ENCODE peak calls at places on chromosomes 13 and 19, in eight cellular contexts. B is breast epithelium; S is fibroblast of mammary gland; Q is neural progenitor cell; H is AG09309; U is tibial nerve; T is gastrocnemius medialis; X is CD8-positive, alpha-beta memory T cell. O is an unnamed sample.

GRCh38 chr19:41584260-41584810 is 8.4 kb downstream of the CEACAM21 start:
- DNase-seq in B (no peak), S (no peak), Q (no peak), H (no peak), U (no peak), T (no peak), X (no peak), O (peak)

GRCh38 chr13:48994731-48995130 is 19.0 kb downstream of the FNDC3A start:
- DNase-seq in B (no peak), S (peak), Q (no peak), H (no peak), U (no peak), T (no peak), X (no peak), O (no peak)

GRCh38 chr19:4454621-4454951 is 3.0 kb downstream of the UBXN6 start:
- DNase-seq in B (no peak), S (no peak), Q (no peak), H (no peak), U (no peak), T (no peak), X (no peak), O (no peak)

GRCh38 chr13:91620670-91621141 is 222.3 kb downstream of the GPC5 start:
- DNase-seq in B (no peak), S (no peak), Q (no peak), H (no peak), U (no peak), T (no peak), X (no peak), O (no peak)

GRCh38 chr13:27808866-27809546 is 16.7 kb downstream of the GSX1 start:
- DNase-seq in B (no peak), S (no peak), Q (no peak), H (no peak), U (no peak), T (no peak), X (no peak), O (no peak)

GRCh38 chr13:48775804-48776203 is 122.1 kb downstream of the CYSLTR2 start:
- DNase-seq in B (no peak), S (peak), Q (no peak), H (peak), U (no peak), T (no peak), X (no peak), O (no peak)

GRCh38 chr13:69817333-69817732 is 290.3 kb upstream of the ATXN8OS start:
- DNase-seq in B (no peak), S (no peak), Q (no peak), H (no peak), U (no peak), T (no peak), X (no peak), O (no peak)

GRCh38 chr13:46630419-46631183 is 77.6 kb downstream of the LRCH1 start:
- DNase-seq in B (no peak), S (no peak), Q (peak), H (no peak), U (no peak), T (no peak), X (no peak), O (no peak)

GRCh38 chr13:99974939-99975561 is 3.5 kb upstream of the ZIC5 start:
- DNase-seq in B (no peak), S (no peak), Q (peak), H (no peak), U (no peak), T (no peak), X (no peak), O (no peak)

GRCh38 chr13:98847780-98848179 is 95.3 kb upstream of the SLC15A1 start:
- DNase-seq in B (no peak), S (peak), Q (peak), H (no peak), U (no peak), T (no peak), X (no peak), O (no peak)

GRCh38 chr19:5624741-5625140 is 1.9 kb downstream of the SAFB start:
- DNase-seq in B (no peak), S (no peak), Q (peak), H (no peak), U (no peak), T (no peak), X (no peak), O (no peak)

GRCh38 chr19:11164879-11165406 is 9.4 kb upstream of the SPC24 start:
- DNase-seq in B (no peak), S (peak), Q (no peak), H (peak), U (peak), T (peak), X (no peak), O (peak)

GRCh38 chr13:42812311-42812710 is 30.9 kb downstream of the FAM216B start:
- DNase-seq in B (no peak), S (peak), Q (no peak), H (no peak), U (no peak), T (no peak), X (no peak), O (no peak)

GRCh38 chr19:11422163-11423068 is 3.3 kb upstream of the RGL3 start:
- DNase-seq in B (peak), S (peak), Q (peak), H (no peak), U (peak), T (peak), X (peak), O (no peak)

GRCh38 chr13:59354665-59355064 is 809.1 kb downstream of the DIAPH3 start:
- DNase-seq in B (no peak), S (no peak), Q (no peak), H (no peak), U (no peak), T (no peak), X (no peak), O (no peak)

GRCh38 chr19:33194884-33195710 is 967 bp downstream of the LRP3 start:
- DNase-seq in B (no peak), S (peak), Q (peak), H (no peak), U (no peak), T (no peak), X (no peak), O (no peak)

GRCh38 chr19:33209844-33210230 is 15.7 kb downstream of the LRP3 start:
- DNase-seq in B (no peak), S (no peak), Q (no peak), H (no peak), U (no peak), T (no peak), X (no peak), O (no peak)

GRCh38 chr19:2926341-2927031 is 18.3 kb downstream of the ZNF77 start:
- DNase-seq in B (no peak), S (no peak), Q (no peak), H (no peak), U (no peak), T (no peak), X (no peak), O (no peak)

GRCh38 chr19:2213799-2214198 is 22.3 kb downstream of the PLEKHJ1 start:
- DNase-seq in B (no peak), S (peak), Q (no peak), H (no peak), U (no peak), T (no peak), X (no peak), O (no peak)

GRCh38 chr13:93231867-93232266 is 5.3 kb downstream of the GPC6 start:
- DNase-seq in B (no peak), S (no peak), Q (no peak), H (no peak), U (no peak), T (no peak), X (no peak), O (no peak)

GRCh38 chr13:48446454-48446853 is 33.5 kb upstream of the LPAR6 start:
- DNase-seq in B (no peak), S (peak), Q (no peak), H (no peak), U (no peak), T (no peak), X (no peak), O (no peak)

GRCh38 chr19:50155520-50156109 is 7.5 kb downstream of the IZUMO2 start:
- DNase-seq in B (no peak), S (no peak), Q (peak), H (no peak), U (no peak), T (no peak), X (no peak), O (no peak)

GRCh38 chr13:25372275-25373081 is 704 bp downstream of the ATP8A2 start:
- DNase-seq in B (no peak), S (no peak), Q (peak), H (no peak), U (no peak), T (no peak), X (no peak), O (no peak)
- H3K4me3 ChIP-seq in B (peak), S (no peak), Q (peak), H (no peak), U (peak), T (peak), X (no peak), O (peak)

GRCh38 chr13:101425156-101425471 is 8.8 kb upstream of the NALCN start:
- DNase-seq in B (no peak), S (no peak), Q (no peak), H (no peak), U (no peak), T (no peak), X (no peak), O (no peak)

GRCh38 chr13:101429733-101430132 is 13.4 kb upstream of the NALCN start:
- DNase-seq in B (no peak), S (no peak), Q (no peak), H (no peak), U (no peak), T (no peak), X (no peak), O (no peak)

GRCh38 chr13:101425623-101426022 is 9.3 kb upstream of the NALCN start:
- DNase-seq in B (no peak), S (no peak), Q (no peak), H (no peak), U (no peak), T (no peak), X (no peak), O (no peak)

GRCh38 chr13:101424381-101425155 is 8.3 kb upstream of the NALCN start:
- DNase-seq in B (no peak), S (no peak), Q (no peak), H (no peak), U (no peak), T (no peak), X (no peak), O (no peak)

DNA sequence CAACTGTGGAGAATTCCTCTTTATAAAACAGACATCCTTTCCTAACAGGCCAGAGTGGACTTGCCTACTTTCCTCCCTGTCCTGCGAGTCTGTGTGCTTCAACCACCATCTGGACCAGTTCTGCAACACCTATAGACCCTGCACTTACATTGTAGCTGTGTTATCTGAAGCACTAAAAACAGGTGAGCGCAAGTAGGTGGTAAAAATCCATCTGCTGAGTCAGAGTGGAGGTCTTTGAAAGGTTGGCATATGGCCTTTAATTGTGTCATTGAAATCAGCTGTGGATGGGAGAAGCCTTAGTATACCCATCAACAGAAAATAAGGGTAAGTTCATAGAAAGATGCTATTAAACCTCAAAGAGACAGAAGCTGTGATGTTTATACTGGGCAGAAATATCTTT is 7.6 kb upstream of the NALCN start:
- DNase-seq in B (no peak), S (no peak), Q (no peak), H (no peak), U (no peak), T (no peak), X (no peak), O (no peak)
- H3K4me3 ChIP-seq in B (no peak), S (no peak), Q (no peak), H (no peak), U (no peak), T (no peak), X (no peak), O (no peak)

DNA sequence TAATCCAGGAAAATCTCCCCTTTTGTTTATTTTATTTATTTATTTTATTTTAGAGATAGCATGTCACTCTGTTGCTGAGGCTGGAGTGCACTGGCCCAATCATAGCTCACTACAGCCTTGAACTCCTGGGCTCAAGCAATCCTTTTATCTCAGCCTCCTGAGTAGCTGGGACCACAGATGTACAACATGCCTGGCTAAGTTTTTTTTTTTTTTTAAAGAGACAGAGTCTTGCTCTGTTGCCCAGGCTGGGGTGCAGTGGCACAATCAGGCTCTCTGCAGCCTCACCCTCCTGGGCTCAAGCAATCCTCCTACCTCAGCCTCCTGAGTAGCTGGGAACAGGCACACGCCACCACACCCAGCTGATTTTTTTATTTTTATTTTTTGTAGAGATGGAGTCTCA is 6.3 kb upstream of the PDCD2L start:
- DNase-seq in B (no peak), S (no peak), Q (no peak), H (no peak), U (no peak), T (no peak), X (no peak), O (no peak)
- H3K4me3 ChIP-seq in B (no peak), S (no peak), Q (no peak), H (no peak), U (no peak), T (no peak), X (no peak), O (no peak)

GRCh38 chr19:7349961-7350711 is 1.4 kb downstream of the ARHGEF18 start:
- DNase-seq in B (no peak), S (no peak), Q (no peak), H (no peak), U (no peak), T (no peak), X (peak), O (no peak)

GRCh38 chr19:7349231-7349591 is 474 bp downstream of the ARHGEF18 start:
- DNase-seq in B (no peak), S (no peak), Q (no peak), H (no peak), U (no peak), T (no peak), X (no peak), O (no peak)

GRCh38 chr19:7351861-7352260 is 3.1 kb downstream of the ARHGEF18 start:
- DNase-seq in B (no peak), S (no peak), Q (no peak), H (no peak), U (no peak), T (no peak), X (no peak), O (no peak)

GRCh38 chr19:7346488-7346971 is 2.2 kb upstream of the ARHGEF18 start:
- DNase-seq in B (no peak), S (no peak), Q (no peak), H (no peak), U (no peak), T (no peak), X (no peak), O (no peak)

DNA sequence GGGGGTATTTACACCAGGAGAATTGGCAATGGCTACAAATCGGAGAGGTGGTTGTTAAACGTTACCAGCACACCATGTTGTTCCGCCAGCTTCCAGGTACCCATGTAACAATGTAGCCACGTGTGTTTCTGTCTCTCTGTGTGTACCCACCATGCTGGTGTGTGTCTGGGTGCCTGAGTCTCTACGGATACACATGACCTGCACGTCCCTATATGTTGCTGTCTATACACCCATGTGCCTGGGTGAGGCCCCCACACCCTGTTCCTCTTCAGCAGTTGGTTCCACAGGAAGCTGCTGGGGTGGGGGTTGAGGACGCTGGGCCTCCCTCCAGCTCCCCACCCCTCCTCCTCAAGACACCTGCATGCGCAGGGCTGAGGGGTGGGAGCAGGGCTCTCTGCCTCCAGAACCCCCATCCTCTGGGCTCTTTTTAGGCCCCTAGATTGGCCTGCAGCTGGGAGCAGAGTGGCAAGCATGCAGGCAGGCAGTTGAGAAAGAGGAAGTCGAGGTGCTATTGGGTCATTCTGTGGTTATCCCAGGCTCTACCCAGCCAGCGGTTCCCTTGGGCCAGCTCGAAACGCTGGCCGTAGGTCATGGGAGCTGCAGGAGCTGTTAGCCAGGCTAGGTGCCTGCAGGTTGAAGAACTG is at the start of gene ARHGEF18:
- DNase-seq in B (no peak), S (no peak), Q (no peak), H (no peak), U (no peak), T (no peak), X (peak), O (no peak)
- H3K4me3 ChIP-seq in B (no peak), S (no peak), Q (no peak), H (no peak), U (no peak), T (no peak), X (peak), O (no peak)